ENCODE peak calls at places on chromosomes 1 and 21, in six cellular contexts. One of them, this sample, is unnamed.

GRCh38 chr1:153447498-153448170 is 12.8 kb downstream of the S100A7 start:
- DNase-seq in CD8-positive, alpha-beta T cell: no peak
- DNase-seq in A549: no peak
- DNase-seq in heart right ventricle: no peak
- DNase-seq in tibial nerve: no peak
- DNase-seq in Ammon's horn: no peak
- DNase-seq in this sample: no peak

GRCh38 chr21:44436111-44436611 is 19.1 kb upstream of the LRRC3 start:
- DNase-seq in Ammon's horn: no peak
- DNase-seq in tibial nerve: no peak
- DNase-seq in heart right ventricle: peak
- DNase-seq in A549: no peak
- DNase-seq in CD8-positive, alpha-beta T cell: no peak
- DNase-seq in this sample: no peak

GRCh38 chr21:43717166-43717853 is 1.6 kb upstream of the PDXK start:
- DNase-seq in Ammon's horn: no peak
- DNase-seq in tibial nerve: no peak
- DNase-seq in CD8-positive, alpha-beta T cell: no peak
- DNase-seq in A549: no peak
- DNase-seq in heart right ventricle: no peak
- DNase-seq in this sample: no peak

GRCh38 chr21:15874610-15875009 is 144.8 kb downstream of the USP25 start:
- DNase-seq in heart right ventricle: no peak
- DNase-seq in CD8-positive, alpha-beta T cell: no peak
- DNase-seq in tibial nerve: no peak
- DNase-seq in A549: no peak
- DNase-seq in Ammon's horn: no peak
- DNase-seq in this sample: no peak

GRCh38 chr1:167791281-167792209 is 69.8 kb downstream of the MPZL1 start:
- DNase-seq in tibial nerve: peak
- DNase-seq in A549: no peak
- DNase-seq in CD8-positive, alpha-beta T cell: no peak
- DNase-seq in heart right ventricle: no peak
- DNase-seq in Ammon's horn: peak
- DNase-seq in this sample: no peak

GRCh38 chr1:119873166-119874025 is 22.9 kb downstream of the ADAM30 start:
- DNase-seq in A549: no peak
- DNase-seq in CD8-positive, alpha-beta T cell: no peak
- DNase-seq in Ammon's horn: no peak
- DNase-seq in heart right ventricle: no peak
- DNase-seq in tibial nerve: peak
- DNase-seq in this sample: no peak

GRCh38 chr1:231315887-231316286 is 21.8 kb downstream of the EXOC8 start:
- DNase-seq in Ammon's horn: no peak
- DNase-seq in heart right ventricle: peak
- DNase-seq in CD8-positive, alpha-beta T cell: peak
- DNase-seq in A549: peak
- DNase-seq in tibial nerve: no peak
- DNase-seq in this sample: no peak

GRCh38 chr1:167738158-167738557 is 16.4 kb downstream of the MPZL1 start:
- DNase-seq in heart right ventricle: no peak
- DNase-seq in tibial nerve: no peak
- DNase-seq in Ammon's horn: no peak
- DNase-seq in CD8-positive, alpha-beta T cell: no peak
- DNase-seq in A549: no peak
- DNase-seq in this sample: no peak

GRCh38 chr21:41290106-41290799 is 26.3 kb upstream of the FAM3B start:
- DNase-seq in CD8-positive, alpha-beta T cell: no peak
- DNase-seq in tibial nerve: no peak
- DNase-seq in Ammon's horn: no peak
- DNase-seq in heart right ventricle: no peak
- DNase-seq in A549: no peak
- DNase-seq in this sample: no peak

GRCh38 chr1:7008331-7008730 is 223.1 kb downstream of the CAMTA1 start:
- DNase-seq in tibial nerve: no peak
- DNase-seq in Ammon's horn: no peak
- DNase-seq in heart right ventricle: no peak
- DNase-seq in A549: no peak
- DNase-seq in CD8-positive, alpha-beta T cell: no peak
- DNase-seq in this sample: no peak

GRCh38 chr1:216560527-216560926 is 137.3 kb upstream of the USH2A start:
- DNase-seq in heart right ventricle: no peak
- DNase-seq in A549: no peak
- DNase-seq in Ammon's horn: no peak
- DNase-seq in tibial nerve: no peak
- DNase-seq in CD8-positive, alpha-beta T cell: no peak
- DNase-seq in this sample: no peak

GRCh38 chr21:41730399-41730798 is 36.5 kb downstream of the RIPK4 start:
- DNase-seq in CD8-positive, alpha-beta T cell: no peak
- DNase-seq in A549: no peak
- DNase-seq in tibial nerve: no peak
- DNase-seq in heart right ventricle: no peak
- DNase-seq in Ammon's horn: no peak
- DNase-seq in this sample: no peak

GRCh38 chr1:38778051-38778450 is 81.5 kb downstream of the RRAGC start:
- DNase-seq in tibial nerve: no peak
- DNase-seq in heart right ventricle: no peak
- DNase-seq in Ammon's horn: no peak
- DNase-seq in CD8-positive, alpha-beta T cell: no peak
- DNase-seq in A549: no peak
- DNase-seq in this sample: no peak

GRCh38 chr1:174324939-174325338 is 122.8 kb upstream of the GPR52 start:
- DNase-seq in Ammon's horn: no peak
- DNase-seq in tibial nerve: no peak
- DNase-seq in CD8-positive, alpha-beta T cell: no peak
- DNase-seq in A549: no peak
- DNase-seq in heart right ventricle: no peak
- DNase-seq in this sample: no peak

GRCh38 chr1:201745023-201745422 is 83.9 kb upstream of the IPO9 start:
- DNase-seq in heart right ventricle: no peak
- DNase-seq in A549: no peak
- DNase-seq in Ammon's horn: no peak
- DNase-seq in tibial nerve: no peak
- DNase-seq in CD8-positive, alpha-beta T cell: no peak
- DNase-seq in this sample: no peak

GRCh38 chr1:9376886-9377333 is 84.2 kb downstream of the SPSB1 start:
- DNase-seq in A549: no peak
- DNase-seq in CD8-positive, alpha-beta T cell: no peak
- DNase-seq in Ammon's horn: no peak
- DNase-seq in heart right ventricle: peak
- DNase-seq in tibial nerve: peak
- DNase-seq in this sample: no peak

GRCh38 chr1:21764615-21765423 is 18.1 kb downstream of the USP48 start:
- DNase-seq in heart right ventricle: peak
- DNase-seq in A549: peak
- DNase-seq in tibial nerve: peak
- DNase-seq in CD8-positive, alpha-beta T cell: no peak
- DNase-seq in Ammon's horn: no peak
- DNase-seq in this sample: no peak

GRCh38 chr1:166079276-166079675 is 87.5 kb downstream of the FAM78B start:
- DNase-seq in CD8-positive, alpha-beta T cell: no peak
- DNase-seq in heart right ventricle: no peak
- DNase-seq in A549: no peak
- DNase-seq in tibial nerve: no peak
- DNase-seq in Ammon's horn: no peak
- DNase-seq in this sample: no peak

GRCh38 chr1:233613252-233614172 is at the start of gene KCNK1:
- DNase-seq in CD8-positive, alpha-beta T cell: no peak
- DNase-seq in heart right ventricle: peak
- DNase-seq in A549: peak
- DNase-seq in tibial nerve: peak
- DNase-seq in Ammon's horn: peak
- DNase-seq in this sample: peak

GRCh38 chr1:204072951-204073836 is at the start of gene SOX13:
- DNase-seq in tibial nerve: peak
- DNase-seq in CD8-positive, alpha-beta T cell: no peak
- DNase-seq in heart right ventricle: peak
- DNase-seq in A549: peak
- DNase-seq in Ammon's horn: peak
- DNase-seq in this sample: peak

GRCh38 chr1:19462781-19463180 is 22.6 kb downstream of the CAPZB start:
- DNase-seq in tibial nerve: no peak
- DNase-seq in A549: no peak
- DNase-seq in CD8-positive, alpha-beta T cell: no peak
- DNase-seq in heart right ventricle: no peak
- DNase-seq in Ammon's horn: no peak
- DNase-seq in this sample: no peak

GRCh38 chr1:209012443-209013196 is 570.9 kb upstream of the CAMK1G start:
- DNase-seq in tibial nerve: no peak
- DNase-seq in CD8-positive, alpha-beta T cell: no peak
- DNase-seq in A549: no peak
- DNase-seq in heart right ventricle: no peak
- DNase-seq in Ammon's horn: no peak
- DNase-seq in this sample: no peak

GRCh38 chr1:206430031-206430983 is 40.0 kb upstream of the IKBKE start:
- DNase-seq in CD8-positive, alpha-beta T cell: no peak
- DNase-seq in heart right ventricle: no peak
- DNase-seq in A549: no peak
- DNase-seq in Ammon's horn: no peak
- DNase-seq in tibial nerve: no peak
- DNase-seq in this sample: no peak

GRCh38 chr1:23471473-23472075 is 12.4 kb downstream of the ASAP3 start:
- DNase-seq in heart right ventricle: no peak
- DNase-seq in Ammon's horn: no peak
- DNase-seq in tibial nerve: no peak
- DNase-seq in CD8-positive, alpha-beta T cell: no peak
- DNase-seq in A549: no peak
- DNase-seq in this sample: no peak

GRCh38 chr1:41690331-41690730 is 205.8 kb upstream of the EDN2 start:
- DNase-seq in CD8-positive, alpha-beta T cell: no peak
- DNase-seq in A549: no peak
- DNase-seq in tibial nerve: no peak
- DNase-seq in Ammon's horn: no peak
- DNase-seq in heart right ventricle: no peak
- DNase-seq in this sample: no peak

GRCh38 chr1:40143891-40144575 is 17.2 kb upstream of the RLF start:
- DNase-seq in CD8-positive, alpha-beta T cell: peak
- DNase-seq in heart right ventricle: no peak
- DNase-seq in Ammon's horn: peak
- DNase-seq in tibial nerve: peak
- DNase-seq in A549: peak
- DNase-seq in this sample: peak

GRCh38 chr21:18478513-18478912 is 74.9 kb upstream of the TMPRSS15 start:
- DNase-seq in CD8-positive, alpha-beta T cell: no peak
- DNase-seq in Ammon's horn: no peak
- DNase-seq in tibial nerve: no peak
- DNase-seq in heart right ventricle: no peak
- DNase-seq in A549: no peak
- DNase-seq in this sample: no peak

GRCh38 chr1:33043267-33044090 is 6.8 kb upstream of the AK2 start:
- DNase-seq in A549: no peak
- DNase-seq in tibial nerve: no peak
- DNase-seq in Ammon's horn: no peak
- DNase-seq in heart right ventricle: no peak
- DNase-seq in CD8-positive, alpha-beta T cell: no peak
- DNase-seq in this sample: no peak

GRCh38 chr1:24390924-24391782 is 22.4 kb downstream of the STPG1 start:
- DNase-seq in heart right ventricle: peak
- DNase-seq in tibial nerve: peak
- DNase-seq in Ammon's horn: peak
- DNase-seq in CD8-positive, alpha-beta T cell: peak
- DNase-seq in A549: peak
- DNase-seq in this sample: peak

GRCh38 chr1:23643668-23644554 is 47.7 kb upstream of the RPL11 start:
- DNase-seq in tibial nerve: no peak
- DNase-seq in CD8-positive, alpha-beta T cell: no peak
- DNase-seq in Ammon's horn: no peak
- DNase-seq in A549: no peak
- DNase-seq in heart right ventricle: no peak
- DNase-seq in this sample: no peak

GRCh38 chr1:174769961-174770549 is 229.7 kb upstream of the CACYBP start:
- DNase-seq in tibial nerve: no peak
- DNase-seq in CD8-positive, alpha-beta T cell: no peak
- DNase-seq in A549: peak
- DNase-seq in Ammon's horn: peak
- DNase-seq in heart right ventricle: no peak
- DNase-seq in this sample: peak